ENCODE peak calls at places on chromosome 21, in four cellular contexts. B, C, G and U are unnamed samples.

GRCh38 chr21:21415741-21416140 is 417.5 kb downstream of the NCAM2 start:
- DNase-seq in B (no peak), C (no peak), G (no peak), U (no peak)

GRCh38 chr21:37045139-37045538 is 27.7 kb downstream of the PIGP start:
- DNase-seq in B (no peak), C (no peak), G (no peak), U (no peak)

GRCh38 chr21:29697555-29698193 is 242.1 kb downstream of the GRIK1 start:
- DNase-seq in B (no peak), C (no peak), G (no peak), U (no peak)

GRCh38 chr21:42666918-42667317 is 13.5 kb downstream of the PDE9A start:
- DNase-seq in B (no peak), C (no peak), G (no peak), U (no peak)

GRCh38 chr21:19922122-19922521 is 1076.1 kb upstream of the NCAM2 start:
- DNase-seq in B (no peak), C (no peak), G (no peak), U (no peak)

GRCh38 chr21:29870814-29871213 is 69.0 kb downstream of the GRIK1 start:
- DNase-seq in B (no peak), C (no peak), G (no peak), U (no peak)

GRCh38 chr21:29434081-29434480 is 135.4 kb downstream of the BACH1 start:
- DNase-seq in B (no peak), C (no peak), G (no peak), U (no peak)

GRCh38 chr21:15809818-15810217 is 80.0 kb downstream of the USP25 start:
- DNase-seq in B (no peak), C (no peak), G (no peak), U (no peak)

GRCh38 chr21:42997053-42997452 is 22.7 kb downstream of the PKNOX1 start:
- DNase-seq in B (peak; percentile 40), C (no peak), G (no peak), U (no peak)

GRCh38 chr21:41664881-41665765 is 101.7 kb downstream of the RIPK4 start:
- DNase-seq in B (no peak), C (no peak), G (no peak), U (no peak)

GRCh38 chr21:42102516-42102915 is 31.4 kb downstream of the UMODL1 start:
- DNase-seq in B (no peak), C (no peak), G (no peak), U (no peak)

GRCh38 chr21:16002872-16003466 is 273.2 kb downstream of the USP25 start:
- DNase-seq in B (no peak), C (no peak), G (no peak), U (no peak)

GRCh38 chr21:36980280-36981048 is 14.0 kb upstream of the HLCS start:
- DNase-seq in B (peak; percentile 32), C (peak; percentile 52), G (peak; percentile 32), U (no peak)

GRCh38 chr21:23308741-23309140 is 2298.5 kb downstream of the MRPL39 start:
- DNase-seq in B (no peak), C (no peak), G (no peak), U (no peak)

GRCh38 chr21:31845151-31845550 is 27.7 kb upstream of the HUNK start:
- DNase-seq in B (no peak), C (no peak), G (no peak), U (no peak)

GRCh38 chr21:33266050-33266783 is at the start of gene IL10RB:
- DNase-seq in B (peak; percentile 76), C (peak; percentile 78), G (peak; percentile 81), U (peak; percentile 60)

GRCh38 chr21:44063151-44063912 is 43.9 kb upstream of the PWP2 start:
- DNase-seq in B (no peak), C (no peak), G (no peak), U (no peak)

GRCh38 chr21:27649746-27650145 is 682.9 kb upstream of the ADAMTS5 start:
- DNase-seq in B (no peak), C (no peak), G (no peak), U (no peak)

GRCh38 chr21:36704281-36704957 is 5.5 kb downstream of the SIM2 start:
- DNase-seq in B (no peak), C (no peak), G (no peak), U (no peak)

GRCh38 chr21:18832081-18832670 is 428.6 kb upstream of the TMPRSS15 start:
- DNase-seq in B (no peak), C (no peak), G (no peak), U (no peak)

GRCh38 chr21:26964379-26964778 is 2.5 kb downstream of the ADAMTS5 start:
- DNase-seq in B (peak; percentile 32), C (peak; percentile 28), G (no peak), U (no peak)

GRCh38 chr21:33327792-33328433 is 3.1 kb downstream of the IFNAR1 start:
- DNase-seq in B (no peak), C (no peak), G (no peak), U (no peak)

GRCh38 chr21:42748620-42749176 is 95.3 kb downstream of the PDE9A start:
- DNase-seq in B (no peak), C (no peak), G (no peak), U (no peak)

GRCh38 chr21:42390193-42390592 is 5.7 kb downstream of the TMPRSS3 start:
- DNase-seq in B (no peak), C (no peak), G (no peak), U (no peak)

GRCh38 chr21:26632691-26633090 is 59.6 kb upstream of the CYYR1 start:
- DNase-seq in B (no peak), C (no peak), G (no peak), U (no peak)

GRCh38 chr21:15729346-15729673 is 472 bp upstream of the USP25 start:
- DNase-seq in B (no peak), C (no peak), G (no peak), U (no peak)

GRCh38 chr21:41677671-41678015 is 89.2 kb downstream of the RIPK4 start:
- DNase-seq in B (no peak), C (no peak), G (no peak), U (no peak)

GRCh38 chr21:36657999-36658398 is 40.9 kb upstream of the SIM2 start:
- DNase-seq in B (no peak), C (no peak), G (no peak), U (no peak)

GRCh38 chr21:35046223-35046690 is 2.8 kb downstream of the RUNX1 start:
- DNase-seq in B (no peak), C (no peak), G (no peak), U (no peak)
- H3K4me3 ChIP-seq in B (no peak overlapping the region), C (peak overlapping the region; percentile 0), G (no peak overlapping the region), U (peak overlapping the region; percentile 75)

GRCh38 chr21:45506836-45507522 is 35.3 kb downstream of the SLC19A1 start:
- DNase-seq in B (no peak), C (no peak), G (no peak), U (no peak)

GRCh38 chr21:45506241-45506817 is 35.9 kb downstream of the SLC19A1 start:
- DNase-seq in B (no peak), C (no peak), G (no peak), U (no peak)

GRCh38 chr21:45504021-45504515 is 38.2 kb downstream of the SLC19A1 start:
- DNase-seq in B (no peak), C (no peak), G (no peak), U (no peak)

GRCh38 chr21:45504516-45505415 is 37.5 kb downstream of the SLC19A1 start:
- DNase-seq in B (no peak), C (no peak), G (no peak), U (no peak)

GRCh38 chr21:45505416-45506021 is 36.7 kb downstream of the SLC19A1 start:
- DNase-seq in B (no peak), C (peak; percentile 87), G (no peak), U (no peak)
- H3K27ac ChIP-seq in B (no peak overlapping the region), C (no peak overlapping the region), G (peak overlapping the region; percentile 23), U (no peak overlapping the region)

DNA sequence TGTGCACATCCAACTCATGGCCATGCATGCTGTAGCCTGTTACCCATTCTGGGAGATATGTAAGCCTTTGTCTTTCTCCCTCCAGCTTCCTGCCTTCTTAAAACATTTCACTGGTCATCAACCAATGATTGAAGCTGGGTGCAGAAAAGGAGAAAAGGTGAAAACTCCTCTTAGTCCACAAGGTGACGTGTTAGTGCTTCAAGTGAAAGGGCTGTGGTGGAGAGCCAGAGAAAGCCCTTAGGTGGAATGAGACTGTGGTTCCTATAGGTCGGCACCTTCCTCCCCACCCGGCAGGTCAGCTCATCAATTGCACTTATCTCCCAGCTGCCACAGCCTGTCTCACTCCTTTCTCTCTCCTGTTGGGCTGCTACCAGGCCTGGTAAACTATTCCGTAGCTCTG is 30.4 kb downstream of the ERG start:
- DNase-seq in B (no peak), C (no peak), G (no peak), U (no peak)
- H3K4me1 ChIP-seq in B (peaks cover 5% of the 10 kb centered on the region), C (peaks cover 4% of the 10 kb centered on the region), G (no peaks in the 10 kb centered on the region), U (no peaks in the 10 kb centered on the region)

DNA sequence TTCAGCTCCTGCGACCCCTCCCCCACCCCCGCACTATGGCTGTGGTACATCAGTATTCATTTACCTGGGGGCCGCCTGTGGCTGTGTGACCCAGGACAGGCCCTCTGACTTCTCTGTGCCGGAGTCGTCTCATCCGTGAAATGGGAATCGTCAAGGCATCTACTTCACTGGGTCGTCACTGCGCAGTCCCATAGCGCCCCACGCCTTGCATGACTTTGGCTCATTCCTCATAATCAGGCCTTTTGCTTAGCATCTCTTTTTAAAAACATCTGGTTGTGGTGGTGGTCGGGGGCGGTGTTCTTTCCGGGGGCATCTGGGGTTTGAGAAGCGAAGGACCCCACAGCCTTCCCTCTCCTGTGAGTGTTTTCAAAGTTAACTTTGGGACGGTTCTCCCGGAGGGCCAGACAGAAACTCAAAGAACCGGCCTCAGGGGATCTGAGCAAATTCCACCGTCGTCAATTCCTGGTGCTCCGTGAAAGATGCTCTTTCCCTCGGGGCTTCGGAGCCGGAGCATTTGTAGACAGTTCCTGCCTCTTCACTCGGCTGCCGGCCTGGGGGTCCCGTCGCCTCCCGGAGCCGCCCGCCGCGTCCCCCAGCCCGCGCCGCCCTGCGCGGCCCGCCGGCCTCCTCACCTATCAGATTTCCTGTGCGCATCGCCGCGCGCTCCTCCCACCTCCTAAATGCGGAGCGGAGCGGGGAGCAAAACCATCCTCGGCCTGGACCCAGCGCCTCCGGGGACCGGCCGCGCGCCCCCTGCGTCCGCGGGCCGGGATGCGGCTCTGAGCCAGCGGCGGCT is at the start of gene B3GALT5:
- DNase-seq in B (no peak), C (no peak), G (peak; percentile 91), U (no peak)
- H3K4me3 ChIP-seq in B (no peak within 1 kb of the TSS), C (peak within 1 kb of the TSS; percentile 36), G (peak within 1 kb of the TSS; percentile 45), U (no peak within 1 kb of the TSS)

DNA sequence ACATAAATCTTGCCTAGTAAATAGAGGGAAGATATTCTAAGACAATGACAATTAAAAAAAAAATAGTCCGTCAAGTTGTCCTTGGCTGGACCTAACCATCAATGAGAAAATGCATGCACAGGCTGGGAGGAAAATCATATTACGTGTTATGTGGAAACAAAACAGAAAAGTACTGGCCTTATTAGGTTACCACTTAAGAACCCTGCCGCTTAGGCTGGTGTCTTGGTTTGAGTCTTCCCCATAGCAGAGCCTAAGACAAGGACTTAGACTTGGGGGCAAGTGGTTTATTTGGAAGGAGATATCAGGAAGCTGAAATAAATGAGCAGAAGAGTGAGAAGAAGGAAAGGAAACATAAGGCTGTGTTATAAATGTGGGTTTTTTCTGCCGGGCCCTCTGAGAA is 186.4 kb downstream of the MRPL39 start:
- DNase-seq in B (no peak), C (no peak), G (no peak), U (no peak)
- H3K27ac ChIP-seq in B (no peak overlapping the region), C (no peak overlapping the region), G (no peak overlapping the region), U (no peak overlapping the region)